ENCODE peak calls at places on chromosome 5, in seven cellular contexts. V, T, S, D, P, A and Q are unnamed samples.
A peak's percentile ranks its signal among the peaks of the same experiment; 100 is the strongest.

GRCh38 chr5:115179068-115179958 is 9.6 kb upstream of the TRIM36 start:
- DNase-seq in V (no peak), T (no peak), S (peak; percentile 23), D (no peak), P (no peak), A (no peak), Q (peak; percentile 12)

GRCh38 chr5:94682799-94683198 is 64.3 kb downstream of the SLF1 start:
- DNase-seq in V (no peak), T (no peak), S (no peak), D (no peak), P (no peak), A (no peak), Q (no peak)

GRCh38 chr5:589588-589987 is 22.6 kb upstream of the CEP72 start:
- DNase-seq in V (no peak), T (no peak), S (no peak), D (no peak), P (no peak), A (no peak), Q (no peak)

GRCh38 chr5:90940227-90940995 is 381.8 kb downstream of the ADGRV1 start:
- DNase-seq in V (no peak), T (no peak), S (peak; percentile 24), D (no peak), P (peak; percentile 58), A (peak; percentile 3), Q (peak; percentile 79)

GRCh38 chr5:39501403-39501802 is 76.6 kb upstream of the DAB2 start:
- DNase-seq in V (peak; percentile 80), T (no peak), S (no peak), D (peak; percentile 42), P (no peak), A (no peak), Q (no peak)

GRCh38 chr5:160061770-160062169 is 52.8 kb downstream of the TTC1 start:
- DNase-seq in V (no peak), T (no peak), S (no peak), D (no peak), P (no peak), A (no peak), Q (no peak)

GRCh38 chr5:149383399-149383798 is 4.3 kb upstream of the IL17B start:
- DNase-seq in V (no peak), T (no peak), S (no peak), D (no peak), P (no peak), A (no peak), Q (no peak)

GRCh38 chr5:113204525-113205161 is 228.0 kb downstream of the DCP2 start:
- DNase-seq in V (no peak), T (no peak), S (no peak), D (no peak), P (no peak), A (peak; percentile 12), Q (no peak)

GRCh38 chr5:58407042-58407709 is 52.7 kb downstream of the PLK2 start:
- DNase-seq in V (peak; percentile 66), T (no peak), S (no peak), D (peak; percentile 21), P (no peak), A (peak; percentile 4), Q (no peak)

GRCh38 chr5:123545506-123545905 is 33.5 kb downstream of the CSNK1G3 start:
- DNase-seq in V (no peak), T (no peak), S (peak; percentile 12), D (peak; percentile 5), P (no peak), A (peak; percentile 9), Q (no peak)

GRCh38 chr5:88883566-88884434 is 816 bp upstream of the MEF2C start:
- DNase-seq in V (peak; percentile 34), T (no peak), S (peak; percentile 62), D (peak; percentile 22), P (peak; percentile 54), A (peak; percentile 51), Q (peak; percentile 85)

GRCh38 chr5:133362438-133362837 is 249.9 kb downstream of the FSTL4 start:
- DNase-seq in V (no peak), T (no peak), S (no peak), D (no peak), P (no peak), A (no peak), Q (no peak)

GRCh38 chr5:174910245-174910737 is 185.9 kb downstream of the MSX2 start:
- DNase-seq in V (no peak), T (peak; percentile 89), S (peak; percentile 90), D (peak; percentile 71), P (peak; percentile 47), A (peak; percentile 33), Q (peak; percentile 42)

GRCh38 chr5:103582364-103582763 is 19.8 kb upstream of the NUDT12 start:
- DNase-seq in V (peak; percentile 6), T (peak; percentile 15), S (peak; percentile 18), D (no peak), P (peak; percentile 50), A (peak; percentile 53), Q (peak; percentile 41)

GRCh38 chr5:111173476-111173875 is 50.7 kb upstream of the CAMK4 start:
- DNase-seq in V (no peak), T (no peak), S (no peak), D (no peak), P (no peak), A (no peak), Q (no peak)

GRCh38 chr5:113806250-113806649 is 292.8 kb downstream of the YTHDC2 start:
- DNase-seq in V (peak; percentile 63), T (no peak), S (no peak), D (no peak), P (no peak), A (peak; percentile 39), Q (no peak)

GRCh38 chr5:28809811-28810750 is 1771.7 kb upstream of the CDH9 start:
- DNase-seq in V (no peak), T (no peak), S (no peak), D (no peak), P (no peak), A (no peak), Q (no peak)

GRCh38 chr5:102545175-102545574 is 46.4 kb upstream of the SLCO6A1 start:
- DNase-seq in V (no peak), T (peak; percentile 58), S (peak; percentile 51), D (peak; percentile 6), P (no peak), A (no peak), Q (peak; percentile 55)

GRCh38 chr5:68242743-68243142 is 27.2 kb downstream of the PIK3R1 start:
- DNase-seq in V (no peak), T (no peak), S (no peak), D (no peak), P (no peak), A (no peak), Q (no peak)

GRCh38 chr5:94908889-94909480 is 290.5 kb downstream of the SLF1 start:
- DNase-seq in V (peak; percentile 23), T (peak; percentile 8), S (peak; percentile 20), D (peak; percentile 29), P (peak; percentile 12), A (peak; percentile 40), Q (peak; percentile 46)

GRCh38 chr5:149596712-149597111 is 15.4 kb downstream of the ARHGEF37 start:
- DNase-seq in V (no peak), T (no peak), S (no peak), D (no peak), P (no peak), A (no peak), Q (no peak)

GRCh38 chr5:17340816-17341215 is 123.4 kb downstream of the BASP1 start:
- DNase-seq in V (no peak), T (no peak), S (no peak), D (no peak), P (no peak), A (no peak), Q (no peak)

GRCh38 chr5:90287031-90287430 is 122.5 kb downstream of the CETN3 start:
- DNase-seq in V (no peak), T (no peak), S (no peak), D (no peak), P (no peak), A (no peak), Q (no peak)

GRCh38 chr5:151470440-151470839 is 23.0 kb downstream of the SLC36A1 start:
- DNase-seq in V (peak; percentile 65), T (no peak), S (no peak), D (no peak), P (peak; percentile 20), A (peak; percentile 36), Q (no peak)

GRCh38 chr5:122942164-122942914 is 94.2 kb downstream of the PPIC start:
- DNase-seq in V (no peak), T (no peak), S (no peak), D (peak; percentile 29), P (no peak), A (no peak), Q (no peak)

GRCh38 chr5:73278693-73279092 is 105.7 kb downstream of the TMEM174 start:
- DNase-seq in V (no peak), T (no peak), S (no peak), D (no peak), P (no peak), A (no peak), Q (no peak)

GRCh38 chr5:126741361-126741760 is 35.6 kb upstream of the LMNB1 start:
- DNase-seq in V (no peak), T (no peak), S (no peak), D (no peak), P (no peak), A (no peak), Q (no peak)

GRCh38 chr5:5617024-5617423 is 194.5 kb downstream of the ICE1 start:
- DNase-seq in V (no peak), T (no peak), S (no peak), D (no peak), P (no peak), A (no peak), Q (no peak)

GRCh38 chr5:76269259-76269958 is 133.7 kb upstream of the IQGAP2 start:
- DNase-seq in V (no peak), T (no peak), S (no peak), D (no peak), P (no peak), A (no peak), Q (peak; percentile 9)

GRCh38 chr5:139919308-139919707 is 123.7 kb downstream of the PSD2 start:
- DNase-seq in V (peak; percentile 16), T (no peak), S (no peak), D (no peak), P (no peak), A (no peak), Q (no peak)

GRCh38 chr5:96725257-96725656 is 63.1 kb downstream of the CAST start:
- DNase-seq in V (no peak), T (no peak), S (no peak), D (no peak), P (no peak), A (no peak), Q (no peak)